ENCODE peak calls at places on chromosome 13, in eight cellular contexts. One of them, this sample, is unnamed.

GRCh38 chr13:44373601-44374347 is at the start of gene SERP2:
- DNase-seq in thoracic aorta: no peak
- DNase-seq in Panc1: no peak
- DNase-seq in adrenal gland: peak; percentile 59
- DNase-seq in fibroblast of pulmonary artery: peak; percentile 15
- DNase-seq in breast epithelium: no peak
- DNase-seq in spleen: no peak
- DNase-seq in foreskin keratinocyte: no peak
- DNase-seq in this sample: no peak

GRCh38 chr13:28573595-28574373 is 78.9 kb upstream of the FLT1 start:
- DNase-seq in thoracic aorta: no peak
- DNase-seq in Panc1: no peak
- DNase-seq in adrenal gland: no peak
- DNase-seq in fibroblast of pulmonary artery: no peak
- DNase-seq in breast epithelium: no peak
- DNase-seq in spleen: no peak
- DNase-seq in foreskin keratinocyte: no peak
- DNase-seq in this sample: no peak

GRCh38 chr13:94992277-94992989 is 280.1 kb upstream of the SOX21 start:
- DNase-seq in thoracic aorta: no peak
- DNase-seq in Panc1: no peak
- DNase-seq in adrenal gland: no peak
- DNase-seq in fibroblast of pulmonary artery: peak; percentile 92
- DNase-seq in breast epithelium: no peak
- DNase-seq in spleen: no peak
- DNase-seq in foreskin keratinocyte: no peak
- DNase-seq in this sample: no peak

GRCh38 chr13:110538632-110539031 is 22.9 kb downstream of the RAB20 start:
- DNase-seq in thoracic aorta: no peak
- DNase-seq in Panc1: no peak
- DNase-seq in adrenal gland: no peak
- DNase-seq in fibroblast of pulmonary artery: peak; percentile 58
- DNase-seq in breast epithelium: no peak
- DNase-seq in spleen: peak; percentile 80
- DNase-seq in foreskin keratinocyte: no peak
- DNase-seq in this sample: no peak

GRCh38 chr13:74966814-74967213 is 515.2 kb downstream of the TBC1D4 start:
- DNase-seq in thoracic aorta: no peak
- DNase-seq in Panc1: no peak
- DNase-seq in adrenal gland: no peak
- DNase-seq in fibroblast of pulmonary artery: peak; percentile 78
- DNase-seq in breast epithelium: no peak
- DNase-seq in spleen: no peak
- DNase-seq in foreskin keratinocyte: no peak
- DNase-seq in this sample: no peak

GRCh38 chr13:23356368-23356767 is 77.1 kb downstream of the SACS start:
- DNase-seq in thoracic aorta: no peak
- DNase-seq in Panc1: no peak
- DNase-seq in adrenal gland: no peak
- DNase-seq in fibroblast of pulmonary artery: no peak
- DNase-seq in breast epithelium: no peak
- DNase-seq in spleen: no peak
- DNase-seq in foreskin keratinocyte: no peak
- DNase-seq in this sample: no peak

GRCh38 chr13:107450931-107451330 is 764.4 kb downstream of the LIG4 start:
- DNase-seq in thoracic aorta: peak; percentile 16
- DNase-seq in Panc1: no peak
- DNase-seq in adrenal gland: no peak
- DNase-seq in fibroblast of pulmonary artery: peak; percentile 92
- DNase-seq in breast epithelium: no peak
- DNase-seq in spleen: no peak
- DNase-seq in foreskin keratinocyte: no peak
- DNase-seq in this sample: no peak

GRCh38 chr13:113631341-113632095 is 26.5 kb downstream of the ATP4B start:
- DNase-seq in thoracic aorta: no peak
- DNase-seq in Panc1: no peak
- DNase-seq in adrenal gland: no peak
- DNase-seq in fibroblast of pulmonary artery: no peak
- DNase-seq in breast epithelium: no peak
- DNase-seq in spleen: peak; percentile 59
- DNase-seq in foreskin keratinocyte: no peak
- DNase-seq in this sample: no peak

GRCh38 chr13:50594276-50594970 is 249.1 kb downstream of the DLEU7 start:
- DNase-seq in thoracic aorta: no peak
- DNase-seq in Panc1: no peak
- DNase-seq in adrenal gland: no peak
- DNase-seq in fibroblast of pulmonary artery: no peak
- DNase-seq in breast epithelium: no peak
- DNase-seq in spleen: peak; percentile 92
- DNase-seq in foreskin keratinocyte: no peak
- DNase-seq in this sample: no peak

GRCh38 chr13:113813749-113814434 is 50.0 kb downstream of the GAS6 start:
- DNase-seq in thoracic aorta: no peak
- DNase-seq in Panc1: no peak
- DNase-seq in adrenal gland: no peak
- DNase-seq in fibroblast of pulmonary artery: peak; percentile 34
- DNase-seq in breast epithelium: no peak
- DNase-seq in spleen: peak; percentile 83
- DNase-seq in foreskin keratinocyte: no peak
- DNase-seq in this sample: no peak

GRCh38 chr13:104567114-104567513 is 1500.9 kb upstream of the SLC10A2 start:
- DNase-seq in thoracic aorta: no peak
- DNase-seq in Panc1: no peak
- DNase-seq in adrenal gland: no peak
- DNase-seq in fibroblast of pulmonary artery: no peak
- DNase-seq in breast epithelium: no peak
- DNase-seq in spleen: no peak
- DNase-seq in foreskin keratinocyte: no peak
- DNase-seq in this sample: no peak

GRCh38 chr13:101298517-101298916 is 117.8 kb downstream of the NALCN start:
- DNase-seq in thoracic aorta: no peak
- DNase-seq in Panc1: no peak
- DNase-seq in adrenal gland: no peak
- DNase-seq in fibroblast of pulmonary artery: no peak
- DNase-seq in breast epithelium: no peak
- DNase-seq in spleen: no peak
- DNase-seq in foreskin keratinocyte: no peak
- DNase-seq in this sample: no peak

GRCh38 chr13:42924290-42924803 is 67.7 kb downstream of the EPSTI1 start:
- DNase-seq in thoracic aorta: no peak
- DNase-seq in Panc1: no peak
- DNase-seq in adrenal gland: no peak
- DNase-seq in fibroblast of pulmonary artery: no peak
- DNase-seq in breast epithelium: no peak
- DNase-seq in spleen: no peak
- DNase-seq in foreskin keratinocyte: no peak
- DNase-seq in this sample: no peak

GRCh38 chr13:95677564-95678386 is 836 bp downstream of the DNAJC3 start:
- DNase-seq in thoracic aorta: no peak
- DNase-seq in Panc1: no peak
- DNase-seq in adrenal gland: peak; percentile 69
- DNase-seq in fibroblast of pulmonary artery: peak; percentile 25
- DNase-seq in breast epithelium: peak; percentile 44
- DNase-seq in spleen: no peak
- DNase-seq in foreskin keratinocyte: no peak
- DNase-seq in this sample: peak; percentile 28

GRCh38 chr13:112696001-112696868 is 6.4 kb downstream of the ATP11A start:
- DNase-seq in thoracic aorta: no peak
- DNase-seq in Panc1: no peak
- DNase-seq in adrenal gland: peak; percentile 43
- DNase-seq in fibroblast of pulmonary artery: no peak
- DNase-seq in breast epithelium: no peak
- DNase-seq in spleen: peak; percentile 70
- DNase-seq in foreskin keratinocyte: no peak
- DNase-seq in this sample: no peak

DNA sequence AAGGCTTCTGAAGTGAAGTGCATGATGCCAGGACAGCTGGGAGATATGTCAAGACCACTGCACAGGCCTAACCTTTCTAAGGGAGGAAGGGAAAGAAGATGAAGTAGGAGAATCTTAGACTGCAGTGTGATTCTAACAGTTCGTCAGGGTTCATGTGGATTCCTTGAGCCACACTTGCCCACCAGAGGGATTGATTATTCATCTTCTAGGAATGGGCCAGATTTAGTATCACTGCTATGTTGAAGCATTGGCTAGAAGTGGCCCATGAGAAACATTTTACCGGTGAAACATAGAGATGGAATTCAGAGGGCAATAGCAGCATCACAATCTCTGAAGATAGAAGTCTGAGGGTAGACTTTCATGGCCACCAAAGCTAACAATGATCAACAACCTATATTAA is 550.8 kb upstream of the SLITRK1 start:
- DNase-seq in thoracic aorta: no peak
- DNase-seq in Panc1: no peak
- DNase-seq in adrenal gland: no peak
- DNase-seq in fibroblast of pulmonary artery: peak; percentile 44
- DNase-seq in breast epithelium: no peak
- DNase-seq in spleen: no peak
- DNase-seq in foreskin keratinocyte: no peak
- DNase-seq in this sample: peak; percentile 91
- TF ChIP-seq CTCF in thoracic aorta: no peak
- TF ChIP-seq CTCF in Panc1: no peak
- TF ChIP-seq CTCF in adrenal gland: no peak
- TF ChIP-seq CTCF in fibroblast of pulmonary artery: no peak
- TF ChIP-seq CTCF in breast epithelium: no peak
- TF ChIP-seq CTCF in spleen: no peak
- TF ChIP-seq CTCF in foreskin keratinocyte: no peak
- TF ChIP-seq CTCF in this sample: peak; percentile 51

DNA sequence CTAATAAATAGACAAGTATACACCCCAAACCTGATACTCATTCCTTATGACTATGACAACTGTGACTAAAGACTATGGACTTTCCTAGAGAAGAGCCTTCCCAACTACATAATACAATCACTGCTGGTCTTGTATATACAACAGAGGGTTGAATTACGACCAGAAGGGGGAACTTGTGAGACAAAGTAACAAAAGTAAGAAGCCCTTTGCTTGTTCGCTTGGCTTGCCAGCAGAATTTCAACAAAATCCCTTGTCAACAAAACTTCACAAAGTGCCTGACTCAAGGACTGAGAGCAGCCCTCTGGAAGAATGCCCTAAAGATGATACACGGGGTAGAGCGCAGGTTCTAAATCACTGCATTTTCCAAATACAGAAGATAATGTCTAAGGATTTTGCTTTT is 99.4 kb downstream of the WASF3 start:
- DNase-seq in thoracic aorta: no peak
- DNase-seq in Panc1: no peak
- DNase-seq in adrenal gland: peak; percentile 71
- DNase-seq in fibroblast of pulmonary artery: peak; percentile 49
- DNase-seq in breast epithelium: no peak
- DNase-seq in spleen: no peak
- DNase-seq in foreskin keratinocyte: no peak
- DNase-seq in this sample: peak; percentile 84
- TF ChIP-seq CTCF in thoracic aorta: no peak
- TF ChIP-seq CTCF in Panc1: no peak
- TF ChIP-seq CTCF in adrenal gland: peak; percentile 36
- TF ChIP-seq CTCF in fibroblast of pulmonary artery: peak; percentile 30
- TF ChIP-seq CTCF in breast epithelium: no peak
- TF ChIP-seq CTCF in spleen: no peak
- TF ChIP-seq CTCF in foreskin keratinocyte: peak; percentile 43
- TF ChIP-seq CTCF in this sample: peak; percentile 59

GRCh38 chr13:98315466-98315865 is 138.4 kb upstream of the RNF113B start:
- DNase-seq in thoracic aorta: no peak
- DNase-seq in Panc1: no peak
- DNase-seq in adrenal gland: no peak
- DNase-seq in fibroblast of pulmonary artery: peak; percentile 55
- DNase-seq in breast epithelium: no peak
- DNase-seq in spleen: no peak
- DNase-seq in foreskin keratinocyte: no peak
- DNase-seq in this sample: no peak

GRCh38 chr13:98313938-98314292 is 136.8 kb upstream of the RNF113B start:
- DNase-seq in thoracic aorta: no peak
- DNase-seq in Panc1: no peak
- DNase-seq in adrenal gland: no peak
- DNase-seq in fibroblast of pulmonary artery: no peak
- DNase-seq in breast epithelium: no peak
- DNase-seq in spleen: no peak
- DNase-seq in foreskin keratinocyte: no peak
- DNase-seq in this sample: no peak

GRCh38 chr13:98312606-98313005 is 135.5 kb upstream of the RNF113B start:
- DNase-seq in thoracic aorta: no peak
- DNase-seq in Panc1: no peak
- DNase-seq in adrenal gland: no peak
- DNase-seq in fibroblast of pulmonary artery: no peak
- DNase-seq in breast epithelium: no peak
- DNase-seq in spleen: no peak
- DNase-seq in foreskin keratinocyte: no peak
- DNase-seq in this sample: no peak

GRCh38 chr13:98311200-98311548 is 134.1 kb upstream of the RNF113B start:
- DNase-seq in thoracic aorta: no peak
- DNase-seq in Panc1: no peak
- DNase-seq in adrenal gland: no peak
- DNase-seq in fibroblast of pulmonary artery: no peak
- DNase-seq in breast epithelium: no peak
- DNase-seq in spleen: no peak
- DNase-seq in foreskin keratinocyte: no peak
- DNase-seq in this sample: no peak

DNA sequence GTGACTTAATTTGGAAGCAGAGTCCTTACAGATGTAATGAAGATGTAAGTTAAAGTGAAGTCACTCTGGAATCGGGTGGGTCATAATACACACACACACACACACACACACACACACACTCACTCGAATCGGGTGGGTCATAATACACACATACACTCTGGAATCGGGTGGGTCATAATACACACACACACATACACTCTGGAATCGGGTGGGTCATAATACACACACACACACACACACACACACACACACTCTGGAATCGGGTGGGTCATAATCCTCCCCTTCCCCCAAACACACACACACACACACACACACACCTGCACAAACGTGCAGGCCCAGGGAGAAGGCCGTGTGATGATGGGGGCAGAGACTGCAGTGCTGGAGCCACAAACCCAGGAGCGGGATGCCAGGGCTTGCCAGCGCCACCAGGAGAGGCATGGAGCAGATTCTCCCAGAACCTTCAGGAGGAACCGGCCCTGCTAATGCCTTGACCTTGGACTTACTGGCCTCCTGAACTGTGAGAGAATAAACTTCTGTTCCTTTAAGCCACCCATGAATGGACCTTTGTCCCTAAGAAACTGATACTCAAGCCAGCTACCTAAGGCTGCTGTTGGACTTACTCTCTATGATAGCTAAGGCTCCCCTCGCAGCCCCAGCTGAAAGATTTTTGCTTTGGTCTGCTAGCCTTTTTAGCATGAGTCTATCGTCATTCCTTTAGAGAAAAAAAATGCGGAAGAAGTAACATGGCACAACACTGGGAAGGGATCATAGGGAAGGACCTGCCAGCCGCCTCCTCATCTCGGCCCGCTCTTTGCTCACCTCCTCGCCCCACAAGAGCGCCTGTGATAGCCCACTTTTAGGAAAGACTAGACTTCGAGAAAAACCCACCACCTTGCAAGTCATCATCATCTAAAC is 136.2 kb upstream of the RNF113B start:
- DNase-seq in thoracic aorta: no peak
- DNase-seq in Panc1: no peak
- DNase-seq in adrenal gland: no peak
- DNase-seq in fibroblast of pulmonary artery: no peak
- DNase-seq in breast epithelium: no peak
- DNase-seq in spleen: no peak
- DNase-seq in foreskin keratinocyte: no peak
- DNase-seq in this sample: no peak
- TF ChIP-seq CTCF in thoracic aorta: no peak
- TF ChIP-seq CTCF in Panc1: no peak
- TF ChIP-seq CTCF in adrenal gland: no peak
- TF ChIP-seq CTCF in fibroblast of pulmonary artery: no peak
- TF ChIP-seq CTCF in breast epithelium: no peak
- TF ChIP-seq CTCF in spleen: no peak
- TF ChIP-seq CTCF in foreskin keratinocyte: no peak
- TF ChIP-seq CTCF in this sample: no peak

GRCh38 chr13:72221276-72221962 is 354.4 kb upstream of the DACH1 start:
- DNase-seq in thoracic aorta: no peak
- DNase-seq in Panc1: no peak
- DNase-seq in adrenal gland: peak; percentile 52
- DNase-seq in fibroblast of pulmonary artery: peak; percentile 7
- DNase-seq in breast epithelium: no peak
- DNase-seq in spleen: peak; percentile 77
- DNase-seq in foreskin keratinocyte: no peak
- DNase-seq in this sample: no peak
- TF ChIP-seq CTCF in thoracic aorta: no peak
- TF ChIP-seq CTCF in Panc1: peak; percentile 58
- TF ChIP-seq CTCF in adrenal gland: peak; percentile 57
- TF ChIP-seq CTCF in fibroblast of pulmonary artery: peak; percentile 44
- TF ChIP-seq CTCF in breast epithelium: no peak
- TF ChIP-seq CTCF in spleen: no peak
- TF ChIP-seq CTCF in foreskin keratinocyte: peak; percentile 77
- TF ChIP-seq CTCF in this sample: peak; percentile 55